ENCODE peak calls at places on chromosomes 6 and 20, in nine cellular contexts. One of them, this sample, is unnamed.

GRCh38 chr6:112338310-112338709 is 8.8 kb upstream of the RFPL4B start:
- DNase-seq in ovary: no peak
- DNase-seq in lung: no peak
- DNase-seq in heart left ventricle: no peak
- DNase-seq in Peyer's patch: no peak
- DNase-seq in CD8-positive, alpha-beta T cell: no peak
- DNase-seq in choroid plexus epithelial cell: no peak
- DNase-seq in tibial nerve: no peak
- DNase-seq in cardiac fibroblast: no peak
- DNase-seq in this sample: no peak

GRCh38 chr20:35385733-35386132 is 26.0 kb downstream of the UQCC1 start:
- DNase-seq in ovary: no peak
- DNase-seq in lung: no peak
- DNase-seq in heart left ventricle: no peak
- DNase-seq in Peyer's patch: no peak
- DNase-seq in CD8-positive, alpha-beta T cell: no peak
- DNase-seq in choroid plexus epithelial cell: peak; percentile 38
- DNase-seq in tibial nerve: no peak
- DNase-seq in cardiac fibroblast: peak; percentile 52
- DNase-seq in this sample: no peak

GRCh38 chr20:3541887-3542721 is 71.3 kb downstream of the ATRN start:
- DNase-seq in ovary: no peak
- DNase-seq in lung: no peak
- DNase-seq in heart left ventricle: no peak
- DNase-seq in Peyer's patch: no peak
- DNase-seq in CD8-positive, alpha-beta T cell: no peak
- DNase-seq in choroid plexus epithelial cell: no peak
- DNase-seq in tibial nerve: no peak
- DNase-seq in cardiac fibroblast: no peak
- DNase-seq in this sample: peak; percentile 56

GRCh38 chr20:24700166-24700860 is 230.9 kb downstream of the SYNDIG1 start:
- DNase-seq in ovary: no peak
- DNase-seq in lung: peak; percentile 22
- DNase-seq in heart left ventricle: no peak
- DNase-seq in Peyer's patch: no peak
- DNase-seq in CD8-positive, alpha-beta T cell: no peak
- DNase-seq in choroid plexus epithelial cell: no peak
- DNase-seq in tibial nerve: no peak
- DNase-seq in cardiac fibroblast: no peak
- DNase-seq in this sample: no peak

GRCh38 chr6:122612838-122613237 is 2.6 kb downstream of the PKIB start:
- DNase-seq in ovary: no peak
- DNase-seq in lung: no peak
- DNase-seq in heart left ventricle: no peak
- DNase-seq in Peyer's patch: no peak
- DNase-seq in CD8-positive, alpha-beta T cell: no peak
- DNase-seq in choroid plexus epithelial cell: no peak
- DNase-seq in tibial nerve: no peak
- DNase-seq in cardiac fibroblast: no peak
- DNase-seq in this sample: no peak

GRCh38 chr6:12024715-12025434 is 12.8 kb downstream of the HIVEP1 start:
- DNase-seq in ovary: no peak
- DNase-seq in lung: no peak
- DNase-seq in heart left ventricle: no peak
- DNase-seq in Peyer's patch: no peak
- DNase-seq in CD8-positive, alpha-beta T cell: no peak
- DNase-seq in choroid plexus epithelial cell: peak; percentile 82
- DNase-seq in tibial nerve: no peak
- DNase-seq in cardiac fibroblast: peak; percentile 57
- DNase-seq in this sample: no peak

GRCh38 chr6:69232506-69233194 is 564.2 kb downstream of the LMBRD1 start:
- DNase-seq in ovary: peak; percentile 44
- DNase-seq in lung: peak; percentile 70
- DNase-seq in heart left ventricle: peak; percentile 77
- DNase-seq in Peyer's patch: no peak
- DNase-seq in CD8-positive, alpha-beta T cell: no peak
- DNase-seq in choroid plexus epithelial cell: peak; percentile 74
- DNase-seq in tibial nerve: peak; percentile 22
- DNase-seq in cardiac fibroblast: peak; percentile 70
- DNase-seq in this sample: peak; percentile 75

GRCh38 chr20:52210037-52210990 is 18.7 kb upstream of the ZFP64 start:
- DNase-seq in ovary: no peak
- DNase-seq in lung: no peak
- DNase-seq in heart left ventricle: no peak
- DNase-seq in Peyer's patch: no peak
- DNase-seq in CD8-positive, alpha-beta T cell: no peak
- DNase-seq in choroid plexus epithelial cell: no peak
- DNase-seq in tibial nerve: no peak
- DNase-seq in cardiac fibroblast: no peak
- DNase-seq in this sample: no peak

GRCh38 chr6:35318200-35318844 is 20.7 kb downstream of the DEF6 start:
- DNase-seq in ovary: peak; percentile 89
- DNase-seq in lung: peak; percentile 79
- DNase-seq in heart left ventricle: peak; percentile 73
- DNase-seq in Peyer's patch: no peak
- DNase-seq in CD8-positive, alpha-beta T cell: no peak
- DNase-seq in choroid plexus epithelial cell: peak; percentile 83
- DNase-seq in tibial nerve: peak; percentile 61
- DNase-seq in cardiac fibroblast: peak; percentile 74
- DNase-seq in this sample: peak; percentile 84

GRCh38 chr20:25534845-25535244 is 50.5 kb downstream of the NINL start:
- DNase-seq in ovary: no peak
- DNase-seq in lung: no peak
- DNase-seq in heart left ventricle: no peak
- DNase-seq in Peyer's patch: no peak
- DNase-seq in CD8-positive, alpha-beta T cell: no peak
- DNase-seq in choroid plexus epithelial cell: no peak
- DNase-seq in tibial nerve: no peak
- DNase-seq in cardiac fibroblast: no peak
- DNase-seq in this sample: no peak

GRCh38 chr6:106084106-106084963 is 1.8 kb upstream of the PRDM1 start:
- DNase-seq in ovary: no peak
- DNase-seq in lung: no peak
- DNase-seq in heart left ventricle: no peak
- DNase-seq in Peyer's patch: no peak
- DNase-seq in CD8-positive, alpha-beta T cell: no peak
- DNase-seq in choroid plexus epithelial cell: peak; percentile 88
- DNase-seq in tibial nerve: no peak
- DNase-seq in cardiac fibroblast: peak; percentile 91
- DNase-seq in this sample: no peak

GRCh38 chr6:46327769-46328168 is 157.0 kb upstream of the ENPP5 start:
- DNase-seq in ovary: no peak
- DNase-seq in lung: no peak
- DNase-seq in heart left ventricle: no peak
- DNase-seq in Peyer's patch: no peak
- DNase-seq in CD8-positive, alpha-beta T cell: no peak
- DNase-seq in choroid plexus epithelial cell: no peak
- DNase-seq in tibial nerve: no peak
- DNase-seq in cardiac fibroblast: no peak
- DNase-seq in this sample: no peak

GRCh38 chr6:57423468-57423867 is 106.0 kb downstream of the PRIM2 start:
- DNase-seq in ovary: no peak
- DNase-seq in lung: no peak
- DNase-seq in heart left ventricle: no peak
- DNase-seq in Peyer's patch: no peak
- DNase-seq in CD8-positive, alpha-beta T cell: no peak
- DNase-seq in choroid plexus epithelial cell: peak; percentile 6
- DNase-seq in tibial nerve: no peak
- DNase-seq in cardiac fibroblast: no peak
- DNase-seq in this sample: no peak

GRCh38 chr6:136547336-136547735 is 2.9 kb downstream of the MAP7 start:
- DNase-seq in ovary: no peak
- DNase-seq in lung: no peak
- DNase-seq in heart left ventricle: no peak
- DNase-seq in Peyer's patch: no peak
- DNase-seq in CD8-positive, alpha-beta T cell: no peak
- DNase-seq in choroid plexus epithelial cell: peak; percentile 70
- DNase-seq in tibial nerve: no peak
- DNase-seq in cardiac fibroblast: peak; percentile 55
- DNase-seq in this sample: no peak

GRCh38 chr20:831251-831650 is 2.3 kb upstream of the FAM110A start:
- DNase-seq in ovary: no peak
- DNase-seq in lung: no peak
- DNase-seq in heart left ventricle: no peak
- DNase-seq in Peyer's patch: no peak
- DNase-seq in CD8-positive, alpha-beta T cell: no peak
- DNase-seq in choroid plexus epithelial cell: no peak
- DNase-seq in tibial nerve: no peak
- DNase-seq in cardiac fibroblast: no peak
- DNase-seq in this sample: no peak

GRCh38 chr20:10090588-10091166 is 55.9 kb downstream of the ANKEF1 start:
- DNase-seq in ovary: no peak
- DNase-seq in lung: peak; percentile 35
- DNase-seq in heart left ventricle: peak; percentile 31
- DNase-seq in Peyer's patch: no peak
- DNase-seq in CD8-positive, alpha-beta T cell: no peak
- DNase-seq in choroid plexus epithelial cell: peak; percentile 82
- DNase-seq in tibial nerve: no peak
- DNase-seq in cardiac fibroblast: peak; percentile 76
- DNase-seq in this sample: peak; percentile 90

GRCh38 chr6:42507901-42508300 is 55.9 kb upstream of the UBR2 start:
- DNase-seq in ovary: no peak
- DNase-seq in lung: no peak
- DNase-seq in heart left ventricle: no peak
- DNase-seq in Peyer's patch: no peak
- DNase-seq in CD8-positive, alpha-beta T cell: no peak
- DNase-seq in choroid plexus epithelial cell: no peak
- DNase-seq in tibial nerve: no peak
- DNase-seq in cardiac fibroblast: no peak
- DNase-seq in this sample: no peak

GRCh38 chr6:312704-313485 is 20.6 kb downstream of the DUSP22 start:
- DNase-seq in ovary: no peak
- DNase-seq in lung: no peak
- DNase-seq in heart left ventricle: no peak
- DNase-seq in Peyer's patch: peak; percentile 80
- DNase-seq in CD8-positive, alpha-beta T cell: no peak
- DNase-seq in choroid plexus epithelial cell: no peak
- DNase-seq in tibial nerve: no peak
- DNase-seq in cardiac fibroblast: no peak
- DNase-seq in this sample: peak; percentile 10

GRCh38 chr6:132333639-132334516 is 67.4 kb downstream of the MOXD1 start:
- DNase-seq in ovary: no peak
- DNase-seq in lung: no peak
- DNase-seq in heart left ventricle: peak; percentile 57
- DNase-seq in Peyer's patch: no peak
- DNase-seq in CD8-positive, alpha-beta T cell: no peak
- DNase-seq in choroid plexus epithelial cell: peak; percentile 87
- DNase-seq in tibial nerve: no peak
- DNase-seq in cardiac fibroblast: peak; percentile 96
- DNase-seq in this sample: peak; percentile 69

GRCh38 chr6:132330759-132331158 is 70.5 kb downstream of the MOXD1 start:
- DNase-seq in ovary: no peak
- DNase-seq in lung: no peak
- DNase-seq in heart left ventricle: no peak
- DNase-seq in Peyer's patch: no peak
- DNase-seq in CD8-positive, alpha-beta T cell: no peak
- DNase-seq in choroid plexus epithelial cell: no peak
- DNase-seq in tibial nerve: no peak
- DNase-seq in cardiac fibroblast: no peak
- DNase-seq in this sample: no peak

DNA sequence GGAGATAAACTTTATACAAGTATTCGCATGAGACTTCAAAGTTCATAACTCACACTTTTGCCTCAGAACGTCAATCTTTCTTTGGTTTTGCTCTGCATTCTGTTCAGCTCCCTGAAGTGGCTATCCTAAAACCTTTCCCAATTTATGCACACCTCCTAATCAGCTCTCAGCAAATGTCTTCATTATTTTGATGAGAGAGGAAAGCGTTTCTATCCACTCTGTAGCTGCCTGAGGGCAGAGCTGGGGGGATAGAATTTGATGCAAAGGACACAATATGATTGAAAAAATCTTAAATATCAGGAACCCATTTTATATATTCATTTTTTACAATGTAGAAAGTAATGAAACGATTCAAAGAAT is 66.8 kb downstream of the MOXD1 start:
- DNase-seq in ovary: no peak
- DNase-seq in lung: no peak
- DNase-seq in heart left ventricle: no peak
- DNase-seq in Peyer's patch: no peak
- DNase-seq in CD8-positive, alpha-beta T cell: no peak
- DNase-seq in choroid plexus epithelial cell: no peak
- DNase-seq in tibial nerve: no peak
- DNase-seq in cardiac fibroblast: no peak
- DNase-seq in this sample: no peak
- H3K4me3 ChIP-seq in ovary: no peak overlapping the region
- H3K4me3 ChIP-seq in lung: no peak overlapping the region
- H3K4me3 ChIP-seq in heart left ventricle: no peak overlapping the region
- H3K4me3 ChIP-seq in Peyer's patch: no peak overlapping the region
- H3K4me3 ChIP-seq in CD8-positive, alpha-beta T cell: no peak overlapping the region
- H3K4me3 ChIP-seq in choroid plexus epithelial cell: no peak overlapping the region
- H3K4me3 ChIP-seq in tibial nerve: no peak overlapping the region
- H3K4me3 ChIP-seq in cardiac fibroblast: no peak overlapping the region
- H3K4me3 ChIP-seq in this sample: no peak overlapping the region

GRCh38 chr6:47413752-47414516 is 63.7 kb upstream of the CD2AP start:
- DNase-seq in ovary: no peak
- DNase-seq in lung: no peak
- DNase-seq in heart left ventricle: no peak
- DNase-seq in Peyer's patch: peak; percentile 21
- DNase-seq in CD8-positive, alpha-beta T cell: no peak
- DNase-seq in choroid plexus epithelial cell: peak; percentile 87
- DNase-seq in tibial nerve: no peak
- DNase-seq in cardiac fibroblast: peak; percentile 84
- DNase-seq in this sample: peak; percentile 46
- TF ChIP-seq CTCF in ovary: peak; percentile 68
- TF ChIP-seq CTCF in lung: peak; percentile 74
- TF ChIP-seq CTCF in heart left ventricle: peak; percentile 92
- TF ChIP-seq CTCF in Peyer's patch: peak; percentile 91
- TF ChIP-seq CTCF in CD8-positive, alpha-beta T cell: peak; percentile 87
- TF ChIP-seq CTCF in choroid plexus epithelial cell: peak; percentile 88
- TF ChIP-seq CTCF in tibial nerve: peak; percentile 78
- TF ChIP-seq CTCF in cardiac fibroblast: peak; percentile 84
- TF ChIP-seq CTCF in this sample: peak; percentile 90

GRCh38 chr6:120875900-120876299 is 458.4 kb downstream of the TBC1D32 start:
- DNase-seq in ovary: no peak
- DNase-seq in lung: no peak
- DNase-seq in heart left ventricle: no peak
- DNase-seq in Peyer's patch: no peak
- DNase-seq in CD8-positive, alpha-beta T cell: no peak
- DNase-seq in choroid plexus epithelial cell: no peak
- DNase-seq in tibial nerve: no peak
- DNase-seq in cardiac fibroblast: no peak
- DNase-seq in this sample: no peak
- H3K4me3 ChIP-seq in ovary: no peak overlapping the region
- H3K4me3 ChIP-seq in lung: no peak overlapping the region
- H3K4me3 ChIP-seq in heart left ventricle: no peak overlapping the region
- H3K4me3 ChIP-seq in Peyer's patch: no peak overlapping the region
- H3K4me3 ChIP-seq in CD8-positive, alpha-beta T cell: no peak overlapping the region
- H3K4me3 ChIP-seq in choroid plexus epithelial cell: no peak overlapping the region
- H3K4me3 ChIP-seq in tibial nerve: no peak overlapping the region
- H3K4me3 ChIP-seq in cardiac fibroblast: no peak overlapping the region
- H3K4me3 ChIP-seq in this sample: no peak overlapping the region

DNA sequence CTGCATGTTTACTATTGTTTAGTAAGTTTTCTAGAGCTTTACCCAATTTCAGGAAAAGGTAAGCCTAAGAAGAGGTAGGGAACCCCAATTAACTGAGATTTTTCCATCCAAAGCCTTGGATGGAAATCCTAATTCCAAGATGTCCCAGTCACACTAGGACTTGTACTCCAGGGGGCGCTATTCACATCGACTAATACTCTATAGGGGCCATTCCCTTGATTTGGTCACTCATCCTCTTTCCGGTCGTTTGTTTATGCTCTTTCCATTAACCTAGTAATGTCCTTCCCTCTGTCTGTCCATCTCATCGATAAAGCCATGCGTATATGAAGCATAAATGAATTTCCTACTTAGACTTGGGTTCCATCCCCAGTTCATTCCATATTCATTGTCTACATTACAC is 80.8 kb upstream of the FUCA2 start:
- DNase-seq in ovary: no peak
- DNase-seq in lung: no peak
- DNase-seq in heart left ventricle: no peak
- DNase-seq in Peyer's patch: no peak
- DNase-seq in CD8-positive, alpha-beta T cell: no peak
- DNase-seq in choroid plexus epithelial cell: no peak
- DNase-seq in tibial nerve: no peak
- DNase-seq in cardiac fibroblast: peak; percentile 26
- DNase-seq in this sample: peak; percentile 12
- TF ChIP-seq CTCF in ovary: no peak
- TF ChIP-seq CTCF in lung: no peak
- TF ChIP-seq CTCF in heart left ventricle: peak; percentile 28
- TF ChIP-seq CTCF in Peyer's patch: no peak
- TF ChIP-seq CTCF in CD8-positive, alpha-beta T cell: peak; percentile 32
- TF ChIP-seq CTCF in choroid plexus epithelial cell: peak; percentile 43
- TF ChIP-seq CTCF in tibial nerve: no peak
- TF ChIP-seq CTCF in cardiac fibroblast: peak; percentile 39
- TF ChIP-seq CTCF in this sample: no peak

This sample was measured in body of pancreas.